ENCODE peak calls at places on chromosomes 2 and 18, in seven cellular contexts. Q, P, D, G, O, K and E are unnamed samples.

GRCh38 chr18:21031845-21032244 is 79.8 kb downstream of the ROCK1 start:
- DNase-seq in D (no peak), Q (no peak), K (no peak), O (no peak), P (no peak), G (no peak), E (no peak)

GRCh38 chr2:69217333-69218080 is 169.5 kb downstream of the GFPT1 start:
- DNase-seq in D (no peak), K (no peak), G (no peak), P (no peak), Q (no peak), O (peak), E (no peak)

GRCh38 chr18:9711361-9712129 is 3.4 kb downstream of the RAB31 start:
- DNase-seq in O (no peak), D (no peak), Q (peak), P (no peak), K (no peak), G (no peak), E (no peak)

GRCh38 chr2:83069724-83070123 is 1389.4 kb downstream of the SUCLG1 start:
- DNase-seq in K (no peak), G (no peak), D (no peak), Q (no peak), O (no peak), P (no peak), E (no peak)

GRCh38 chr18:75644871-75645270 is 217.4 kb upstream of the SMIM21 start:
- DNase-seq in O (no peak), D (no peak), P (no peak), K (no peak), Q (no peak), G (no peak), E (no peak)

GRCh38 chr2:70321377-70321776 is 19.5 kb upstream of the FAM136A start:
- DNase-seq in Q (no peak), O (no peak), D (no peak), K (no peak), G (no peak), P (no peak), E (no peak)

GRCh38 chr2:135843671-135844070 is 6.7 kb upstream of the LCT start:
- DNase-seq in O (no peak), Q (no peak), P (no peak), G (no peak), K (no peak), D (no peak), E (no peak)

GRCh38 chr2:20103514-20103913 is 52.1 kb upstream of the LAPTM4A start:
- DNase-seq in Q (no peak), K (no peak), P (no peak), G (peak), O (no peak), D (no peak), E (no peak)

GRCh38 chr2:10043256-10043905 is at the start of gene KLF11:
- DNase-seq in D (peak), G (no peak), P (peak), O (peak), Q (peak), K (peak), E (peak)

GRCh38 chr2:36362291-36362690 is 6.7 kb downstream of the CRIM1 start:
- DNase-seq in Q (no peak), O (no peak), D (no peak), P (no peak), G (no peak), K (no peak), E (no peak)

GRCh38 chr18:36114251-36114650 is 14.9 kb downstream of the SLC39A6 start:
- DNase-seq in D (no peak), K (no peak), P (no peak), Q (no peak), O (no peak), G (no peak), E (no peak)

GRCh38 chr18:5894613-5895299 is 566 bp downstream of the TMEM200C start:
- DNase-seq in G (peak), K (no peak), D (no peak), O (no peak), Q (peak), P (no peak), E (no peak)

GRCh38 chr2:60536716-60537115 is 16.7 kb downstream of the BCL11A start:
- DNase-seq in Q (no peak), P (no peak), D (no peak), O (no peak), G (no peak), K (no peak), E (no peak)

GRCh38 chr18:499351-500229 is 911 bp downstream of the COLEC12 start:
- DNase-seq in O (no peak), P (no peak), D (no peak), Q (no peak), K (no peak), G (peak), E (no peak)

GRCh38 chr2:189171956-189172609 is 7.5 kb downstream of the COL5A2 start:
- DNase-seq in D (no peak), P (no peak), G (peak), O (no peak), K (no peak), Q (no peak), E (no peak)

GRCh38 chr18:13501896-13502295 is 224.5 kb downstream of the FAM210A start:
- DNase-seq in P (no peak), G (no peak), D (no peak), K (no peak), Q (peak), O (no peak), E (peak)

GRCh38 chr2:147331790-147332419 is 512.9 kb upstream of the ACVR2A start:
- DNase-seq in Q (no peak), D (peak), K (peak), O (peak), G (peak), P (no peak), E (no peak)

GRCh38 chr2:39608690-39609457 is 56.8 kb upstream of the TMEM178A start:
- DNase-seq in G (no peak), Q (no peak), P (no peak), D (no peak), O (no peak), K (no peak), E (no peak)

GRCh38 chr2:200129756-200130462 is 174.5 kb downstream of the MAIP1 start:
- DNase-seq in O (no peak), D (no peak), Q (no peak), G (no peak), P (no peak), K (no peak), E (no peak)

GRCh38 chr18:51133580-51134160 is 63.8 kb downstream of the MEX3C start:
- DNase-seq in D (no peak), K (no peak), G (no peak), O (no peak), P (no peak), Q (no peak), E (no peak)

GRCh38 chr18:13387856-13388548 is 169.4 kb downstream of the LDLRAD4 start:
- DNase-seq in D (no peak), O (no peak), Q (no peak), G (no peak), P (no peak), K (no peak), E (no peak)

GRCh38 chr2:149817206-149817605 is 229.6 kb upstream of the MMADHC start:
- DNase-seq in D (no peak), Q (no peak), P (no peak), O (no peak), K (no peak), G (no peak), E (no peak)

GRCh38 chr2:30689496-30690125 is 117.6 kb downstream of the CAPN13 start:
- DNase-seq in D (no peak), G (no peak), O (no peak), P (no peak), K (no peak), Q (no peak), E (no peak)

GRCh38 chr2:145110668-145111067 is 590.7 kb upstream of the ZEB2 start:
- DNase-seq in O (no peak), Q (no peak), G (no peak), P (no peak), K (no peak), D (no peak), E (no peak)